ENCODE peak calls at places on chromosomes 13 and 19, in five cellular contexts. C is heart right ventricle, U is NCI-H2081, S is uterus, D is MCF 10A. G is an unnamed sample.

GRCh38 chr19:2969104-2969504 is 8.3 kb upstream of the TLE6 start:
- DNase-seq in C (peak), U (peak), S (peak), D (no peak), G (peak)

GRCh38 chr19:41325947-41326706 is 16.2 kb downstream of the CCDC97 start:
- DNase-seq in C (no peak), U (peak), S (no peak), D (no peak), G (no peak)

GRCh38 chr19:13466697-13467096 is 39.6 kb downstream of the CACNA1A start:
- DNase-seq in C (no peak), U (no peak), S (no peak), D (no peak), G (no peak)

GRCh38 chr19:6531163-6531955 is 533 bp downstream of the TNFSF9 start:
- DNase-seq in C (no peak), U (no peak), S (no peak), D (no peak), G (no peak)

GRCh38 chr19:16073988-16074387 is 2.3 kb upstream of the TPM4 start:
- DNase-seq in C (no peak), U (no peak), S (no peak), D (no peak), G (no peak)

GRCh38 chr13:77876176-77876575 is 42.5 kb downstream of the EDNRB start:
- DNase-seq in C (no peak), U (no peak), S (no peak), D (no peak), G (no peak)

GRCh38 chr19:47232422-47233211 is 1.6 kb upstream of the BBC3 start:
- DNase-seq in C (no peak), U (no peak), S (no peak), D (peak), G (no peak)

GRCh38 chr13:73772449-73773186 is 361.6 kb downstream of the KLF12 start:
- DNase-seq in C (no peak), U (no peak), S (no peak), D (no peak), G (no peak)

GRCh38 chr19:11203194-11204075 is 6.1 kb upstream of the KANK2 start:
- DNase-seq in C (peak), U (no peak), S (peak), D (peak), G (peak)

GRCh38 chr19:1274081-1274851 is 1.1 kb upstream of the FAM174C start:
- DNase-seq in C (no peak), U (no peak), S (peak), D (no peak), G (no peak)

GRCh38 chr13:45206340-45206739 is 5.5 kb upstream of the KCTD4 start:
- DNase-seq in C (no peak), U (no peak), S (no peak), D (peak), G (no peak)

GRCh38 chr19:18157465-18158063 is 4.6 kb downstream of the PIK3R2 start:
- DNase-seq in C (no peak), U (peak), S (no peak), D (peak), G (no peak)

GRCh38 chr13:110961959-110962358 is 47.1 kb upstream of the ANKRD10 start:
- DNase-seq in C (no peak), U (no peak), S (no peak), D (no peak), G (no peak)

GRCh38 chr19:6359942-6360341 is 1.4 kb upstream of the CLPP start:
- DNase-seq in C (no peak), U (no peak), S (no peak), D (no peak), G (no peak)

GRCh38 chr19:56314018-56314583 is 538 bp downstream of the ZSCAN5A start:
- DNase-seq in C (no peak), U (peak), S (no peak), D (no peak), G (no peak)

GRCh38 chr13:91576590-91576989 is 178.2 kb downstream of the GPC5 start:
- DNase-seq in C (no peak), U (no peak), S (no peak), D (peak), G (no peak)

GRCh38 chr13:55439450-55439849 is 1701.3 kb upstream of the PRR20A start:
- DNase-seq in C (no peak), U (no peak), S (no peak), D (no peak), G (no peak)

GRCh38 chr13:85277753-85278152 is 521.5 kb downstream of the SLITRK6 start:
- DNase-seq in C (no peak), U (no peak), S (no peak), D (no peak), G (no peak)

GRCh38 chr19:46620716-46621115 is 4.2 kb downstream of the PTGIR start:
- DNase-seq in C (no peak), U (no peak), S (no peak), D (no peak), G (no peak)

GRCh38 chr13:79936368-79937136 is 404.4 kb downstream of the SPRY2 start:
- DNase-seq in C (no peak), U (no peak), S (no peak), D (peak), G (no peak)

GRCh38 chr13:111514646-111515617 is 194.5 kb downstream of the TEX29 start:
- DNase-seq in C (no peak), U (no peak), S (no peak), D (no peak), G (no peak)

GRCh38 chr13:28744091-28744536 is 25.3 kb upstream of the SLC46A3 start:
- DNase-seq in C (no peak), U (no peak), S (no peak), D (peak), G (no peak)

GRCh38 chr13:30818323-30818960 is 83.1 kb downstream of the ALOX5AP start:
- DNase-seq in C (no peak), U (no peak), S (peak), D (peak), G (no peak)

GRCh38 chr13:109293166-109293565 is 493.2 kb downstream of the IRS2 start:
- DNase-seq in C (no peak), U (no peak), S (no peak), D (no peak), G (no peak)

GRCh38 chr19:11435833-11436313 is 438 bp downstream of the PRKCSH start:
- DNase-seq in C (no peak), U (no peak), S (no peak), D (no peak), G (no peak)

GRCh38 chr19:34963531-34964406 is at the start of gene ZNF792:
- DNase-seq in C (peak), U (peak), S (peak), D (peak), G (peak)

GRCh38 chr13:40812724-40813445 is 23.5 kb downstream of the SLC25A15 start:
- DNase-seq in C (no peak), U (no peak), S (no peak), D (peak), G (no peak)

GRCh38 chr19:46901701-46902401 is 41.1 kb downstream of the ARHGAP35 start:
- DNase-seq in C (no peak), U (no peak), S (no peak), D (peak), G (no peak)

GRCh38 chr13:101942038-101942437 is 459.8 kb downstream of the FGF14 start:
- DNase-seq in C (no peak), U (peak), S (no peak), D (peak), G (no peak)

GRCh38 chr19:1566392-1567115 is 1.6 kb downstream of the MEX3D start:
- DNase-seq in C (peak), U (peak), S (peak), D (peak), G (peak)

GRCh38 chr19:15288146-15288963 is 44.0 kb downstream of the BRD4 start:
- DNase-seq in C (no peak), U (peak), S (no peak), D (no peak), G (no peak)

GRCh38 chr19:23378948-23379347 is 16.3 kb downstream of the ZNF91 start:
- DNase-seq in C (no peak), U (no peak), S (no peak), D (no peak), G (no peak)

GRCh38 chr19:55319786-55320185 is 5.4 kb downstream of the TMEM150B start:
- DNase-seq in C (peak), U (peak), S (no peak), D (no peak), G (no peak)